ENCODE peak calls at places on chromosomes 13 and 19, in five cellular contexts. V is PC-3, I is neuronal stem cell, H is OCI-LY7, L is PC-9. F is an unnamed sample.
A peak's percentile ranks its signal among the peaks of the same experiment; 100 is the strongest.

GRCh38 chr19:44897835-44898234 is 6.8 kb downstream of the TOMM40 start:
- DNase-seq in H (no peak), L (no peak), I (no peak), V (no peak), F (no peak)

GRCh38 chr13:24066405-24067292 is 93.9 kb upstream of the SPATA13 start:
- DNase-seq in V (no peak), I (no peak), L (no peak), H (no peak), F (no peak)

GRCh38 chr19:46180701-46181385 is 32.8 kb downstream of the IGFL2 start:
- DNase-seq in V (peak; percentile 82), H (no peak), L (peak; percentile 74), I (no peak), F (no peak)

GRCh38 chr13:62626771-62627170 is 1211.1 kb upstream of the PCDH20 start:
- DNase-seq in V (peak; percentile 10), H (peak; percentile 41), L (no peak), I (no peak), F (no peak)

GRCh38 chr13:30463820-30464495 is 1.8 kb downstream of the HMGB1 start:
- DNase-seq in L (no peak), V (peak; percentile 51), I (no peak), H (peak; percentile 79), F (no peak)

GRCh38 chr19:43462887-43463380 is 2.5 kb downstream of the LYPD3 start:
- DNase-seq in I (no peak), H (no peak), L (no peak), V (no peak), F (no peak)

GRCh38 chr13:97826421-97826965 is 127.0 kb upstream of the IPO5 start:
- DNase-seq in H (no peak), V (no peak), L (no peak), I (no peak), F (no peak)

GRCh38 chr19:46660008-46660517 is 919 bp downstream of the DACT3 start:
- DNase-seq in L (no peak), H (no peak), I (peak; percentile 61), V (no peak), F (no peak)

GRCh38 chr19:44927746-44928145 is 13.3 kb downstream of the APOC1 start:
- DNase-seq in H (no peak), I (no peak), V (no peak), L (no peak), F (no peak)

GRCh38 chr13:113816248-113816924 is 47.5 kb downstream of the GAS6 start:
- DNase-seq in L (no peak), V (peak; percentile 37), I (no peak), H (no peak), F (no peak)

GRCh38 chr19:5881543-5882299 is 11.4 kb upstream of the FUT5 start:
- DNase-seq in V (no peak), I (no peak), H (no peak), L (no peak), F (no peak)

GRCh38 chr13:113945857-113946408 is 27.9 kb downstream of the C13orf46 start:
- DNase-seq in I (no peak), V (no peak), L (no peak), H (no peak), F (no peak)

GRCh38 chr13:101514695-101515275 is 62.3 kb downstream of the ITGBL1 start:
- DNase-seq in I (peak; percentile 21), L (peak; percentile 29), H (peak; percentile 31), V (peak; percentile 75), F (no peak)

GRCh38 chr19:12665281-12665573 is 1.3 kb downstream of the MAN2B1 start:
- DNase-seq in V (no peak), L (no peak), I (no peak), H (peak; percentile 92), F (no peak)

GRCh38 chr19:12800873-12801465 is 631 bp downstream of the PRDX2 start:
- DNase-seq in L (no peak), V (peak; percentile 22), H (peak; percentile 54), I (no peak), F (no peak)

GRCh38 chr19:17855333-17856152 is 4.2 kb upstream of the RPL18A start:
- DNase-seq in I (peak; percentile 78), L (peak; percentile 86), H (peak; percentile 84), V (peak; percentile 91), F (no peak)

GRCh38 chr13:31045621-31046081 is 113.2 kb downstream of the TEX26 start:
- DNase-seq in H (no peak), L (peak; percentile 71), I (no peak), V (peak; percentile 93), F (peak; percentile 91)

GRCh38 chr19:44111910-44112463 is 1.2 kb upstream of the ZNF225 start:
- DNase-seq in I (peak; percentile 57), V (no peak), H (no peak), L (peak; percentile 11), F (peak; percentile 33)

GRCh38 chr19:41998246-41999020 is 4.4 kb upstream of the ATP1A3 start:
- DNase-seq in L (peak; percentile 49), H (peak; percentile 74), V (peak; percentile 38), I (peak; percentile 66), F (no peak)

GRCh38 chr19:3457531-3458228 is 22.6 kb downstream of the SMIM24 start:
- DNase-seq in V (no peak), L (no peak), H (no peak), I (no peak), F (no peak)

GRCh38 chr13:46165485-46166220 is 16.3 kb downstream of the LCP1 start:
- DNase-seq in V (peak; percentile 22), I (no peak), H (peak; percentile 51), L (no peak), F (no peak)

GRCh38 chr19:2529473-2529918 is 53.6 kb downstream of the GADD45B start:
- DNase-seq in I (no peak), H (no peak), L (peak; percentile 71), V (peak; percentile 98), F (peak; percentile 89)

GRCh38 chr19:32464279-32464678 is 58.7 kb downstream of the DPY19L3 start:
- DNase-seq in V (peak; percentile 42), I (no peak), L (no peak), H (peak; percentile 13), F (no peak)

GRCh38 chr13:107421028-107421427 is 794.3 kb downstream of the LIG4 start:
- DNase-seq in I (no peak), H (no peak), V (peak; percentile 4), L (no peak), F (no peak)

GRCh38 chr13:102225892-102226291 is 176.0 kb downstream of the FGF14 start:
- DNase-seq in V (no peak), L (no peak), H (no peak), I (no peak), F (no peak)

GRCh38 chr19:42942187-42942789 is 5.3 kb upstream of the PSG7 start:
- DNase-seq in L (no peak), I (no peak), H (peak; percentile 5), V (peak; percentile 44), F (no peak)

GRCh38 chr13:35499131-35500051 is 22.9 kb upstream of the MAB21L1 start:
- DNase-seq in V (no peak), L (no peak), I (no peak), H (no peak), F (no peak)

GRCh38 chr13:22135446-22135845 is 464.6 kb downstream of the FGF9 start:
- DNase-seq in H (no peak), I (no peak), L (no peak), V (no peak), F (no peak)

GRCh38 chr19:48683349-48683748 is 10.5 kb upstream of the NTN5 start:
- DNase-seq in V (no peak), H (peak; percentile 57), I (no peak), L (no peak), F (no peak)

GRCh38 chr19:13026478-13026999 is 31.3 kb downstream of the NFIX start:
- DNase-seq in V (peak; percentile 68), H (no peak), I (no peak), L (no peak), F (no peak)

DNA sequence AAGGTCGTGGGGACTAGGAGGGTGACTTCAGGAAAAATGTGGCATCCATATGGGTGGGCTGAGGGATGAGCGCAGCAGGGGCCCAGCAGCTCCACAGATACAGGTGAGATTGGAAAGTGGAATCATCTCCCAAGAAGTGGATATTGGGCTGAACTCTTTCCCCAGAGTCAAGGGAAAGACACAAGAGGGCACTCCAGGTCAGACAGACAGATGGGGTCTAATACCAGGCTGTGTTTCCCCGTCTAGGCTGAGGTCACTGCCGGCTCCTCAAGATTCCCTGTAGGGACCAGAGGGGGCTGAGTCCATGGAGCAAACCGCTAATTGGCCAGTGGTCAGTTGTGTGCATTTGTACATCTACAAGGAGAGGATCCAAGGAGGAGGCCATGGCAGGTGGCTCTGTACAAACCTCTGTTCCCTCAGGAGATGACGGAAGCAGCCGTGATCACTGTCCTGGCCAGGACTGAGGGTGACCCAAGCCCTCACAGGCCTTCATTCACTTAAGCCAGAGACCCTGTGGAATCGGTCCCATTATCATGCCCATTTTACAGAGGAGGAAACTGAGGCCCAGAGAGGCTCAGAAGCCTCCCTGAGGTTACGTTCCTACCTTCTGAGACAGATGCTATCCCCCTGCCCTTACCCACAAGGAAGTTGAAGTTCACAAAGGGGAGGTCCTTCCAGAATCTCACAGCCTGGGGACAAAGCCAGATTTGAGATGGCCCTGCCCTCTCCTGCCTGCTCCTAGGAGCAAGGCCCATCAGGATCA is 14.9 kb upstream of the IGLON5 start:
- DNase-seq in I (no peak), H (no peak), L (no peak), V (peak; percentile 23), F (no peak)
- H3K27ac ChIP-seq in I (no peak overlapping the region), H (no peak overlapping the region), L (no peak overlapping the region), V (no peak overlapping the region), F (no peak overlapping the region)

GRCh38 chr13:20121154-20121515 is 39.7 kb downstream of the GJA3 start:
- DNase-seq in I (no peak), H (no peak), L (peak; percentile 30), V (peak; percentile 50), F (no peak)
- H3K4me2 ChIP-seq in I (no peak overlapping the region), H (no peak overlapping the region), L (peak overlapping the region; percentile 80), V (peak overlapping the region; percentile 91), F (no peak overlapping the region)

GRCh38 chr19:35294328-35294727 is 2.4 kb downstream of the MAG start:
- DNase-seq in L (no peak), H (no peak), V (no peak), I (no peak), F (no peak)

GRCh38 chr19:35293733-35294309 is 1.9 kb downstream of the MAG start:
- DNase-seq in L (no peak), V (no peak), I (no peak), H (no peak), F (no peak)

GRCh38 chr19:35292421-35292820 is 460 bp downstream of the MAG start:
- DNase-seq in I (no peak), V (no peak), L (no peak), H (peak; percentile 80), F (no peak)

GRCh38 chr19:35291916-35292315 is at the start of gene MAG:
- DNase-seq in V (no peak), I (no peak), H (no peak), L (no peak), F (no peak)

GRCh38 chr19:35292986-35293732 is 1.2 kb downstream of the MAG start:
- DNase-seq in L (no peak), H (no peak), I (no peak), V (no peak), F (no peak)
- H3K27ac ChIP-seq in L (no peak overlapping the region), H (peak overlapping the region; percentile 20), I (no peak overlapping the region), V (no peak overlapping the region), F (no peak overlapping the region)

GRCh38 chr19:39246951-39247669 is 1.5 kb downstream of the IFNL4 start:
- DNase-seq in L (peak; percentile 28), V (no peak), I (no peak), H (no peak), F (no peak)
- H3K4me2 ChIP-seq in L (no peak overlapping the region), V (no peak overlapping the region), I (peak overlapping the region; percentile 33), H (no peak overlapping the region), F (peak overlapping the region; percentile 22)

F was measured in keratinocyte.